ENCODE peak calls at places on chromosomes 11 and 22, in ten cellular contexts. D is GM06990, V is colonic mucosa, M is choroid plexus epithelial cell, E is bronchial epithelial cell, Y is cardiac muscle cell, H is lower leg skin, C is ascending aorta, N is HepG2, P is OCI-LY7. B is an unnamed sample.

GRCh38 chr22:27930246-27931060 is 11.4 kb upstream of the PITPNB start:
- DNase-seq in V (no peak), E (peak), M (no peak), C (no peak), N (no peak), D (no peak), P (no peak), Y (no peak), H (no peak), B (no peak)

GRCh38 chr11:29978549-29978948 is 38.3 kb downstream of the KCNA4 start:
- DNase-seq in D (no peak), C (no peak), V (no peak), E (no peak), M (no peak), N (no peak), P (no peak), Y (no peak), H (no peak), B (no peak)

GRCh38 chr11:93290061-93290460 is 40.5 kb upstream of the DEUP1 start:
- DNase-seq in N (no peak), M (no peak), V (no peak), D (no peak), P (no peak), E (no peak), C (no peak), H (no peak), Y (no peak), B (no peak)

GRCh38 chr11:62446091-62446490 is 27.3 kb downstream of the SCGB1A1 start:
- DNase-seq in H (peak), M (no peak), E (no peak), N (no peak), C (peak), Y (no peak), D (no peak), V (peak), P (no peak), B (no peak)

GRCh38 chr11:110034816-110035215 is 58.4 kb upstream of the ZC3H12C start:
- DNase-seq in N (no peak), M (no peak), D (no peak), P (no peak), C (no peak), V (no peak), E (no peak), H (no peak), Y (no peak), B (no peak)

GRCh38 chr11:10699072-10699471 is 5.5 kb upstream of the IRAG1 start:
- DNase-seq in Y (no peak), D (no peak), N (no peak), P (no peak), V (no peak), C (no peak), E (no peak), H (no peak), M (no peak), B (no peak)

GRCh38 chr11:71366076-71366475 is 82.1 kb downstream of the DHCR7 start:
- DNase-seq in E (no peak), N (no peak), D (no peak), C (no peak), V (no peak), P (no peak), Y (no peak), M (no peak), H (no peak), B (no peak)

GRCh38 chr11:66877585-66877984 is 20.7 kb downstream of the LRFN4 start:
- DNase-seq in Y (no peak), P (no peak), V (no peak), C (no peak), D (no peak), H (no peak), N (no peak), M (peak), E (peak), B (no peak)

GRCh38 chr22:43411040-43411919 is 534 bp upstream of the MPPED1 start:
- DNase-seq in N (no peak), C (no peak), V (no peak), H (no peak), Y (no peak), E (no peak), M (no peak), P (no peak), D (no peak), B (no peak)

GRCh38 chr11:47161134-47161854 is 15.4 kb downstream of the ARFGAP2 start:
- DNase-seq in V (peak), C (no peak), D (peak), P (peak), Y (peak), N (peak), M (peak), H (no peak), E (peak), B (no peak)

GRCh38 chr11:64660706-64661105 is 62.3 kb downstream of the NRXN2 start:
- DNase-seq in V (no peak), P (no peak), N (no peak), M (no peak), E (no peak), Y (no peak), D (no peak), H (peak), C (peak), B (no peak)

GRCh38 chr11:64661622-64662021 is 61.4 kb downstream of the NRXN2 start:
- DNase-seq in P (no peak), H (no peak), C (peak), Y (no peak), V (no peak), N (no peak), M (no peak), E (no peak), D (no peak), B (no peak)

GRCh38 chr11:64660205-64660604 is 62.8 kb downstream of the NRXN2 start:
- DNase-seq in D (no peak), E (no peak), Y (no peak), C (peak), N (no peak), M (no peak), P (no peak), V (no peak), H (no peak), B (no peak)

GRCh38 chr11:64661146-64661545 is 61.9 kb downstream of the NRXN2 start:
- DNase-seq in C (peak), V (no peak), N (no peak), D (no peak), Y (no peak), E (no peak), P (no peak), M (no peak), H (no peak), B (no peak)

GRCh38 chr11:64659417-64660144 is 63.4 kb downstream of the NRXN2 start:
- DNase-seq in M (peak), P (no peak), D (no peak), H (no peak), E (peak), N (peak), C (peak), V (no peak), Y (no peak), B (no peak)
- TF ChIP-seq CTCF in M (no peak), P (no peak), D (no peak), H (no peak), E (peak), N (no peak), C (no peak), V (no peak), Y (no peak), B (no peak)

GRCh38 chr11:64870176-64870892 is 8.1 kb downstream of the EHD1 start:
- DNase-seq in P (no peak), D (no peak), Y (peak), V (no peak), E (peak), C (peak), N (peak), H (no peak), M (peak), B (no peak)
- H3K4me3 ChIP-seq in P (peak), D (peak), Y (no peak), V (no peak), E (no peak), C (peak), N (peak), H (no peak), M (no peak), B (peak)

GRCh38 chr11:35715649-35716048 is 53.1 kb downstream of the TRIM44 start:
- DNase-seq in V (no peak), Y (no peak), H (no peak), P (no peak), D (no peak), M (no peak), E (no peak), N (no peak), C (no peak), B (peak)

GRCh38 chr11:35717520-35717919 is 54.9 kb downstream of the TRIM44 start:
- DNase-seq in Y (no peak), V (no peak), E (no peak), H (no peak), P (no peak), D (no peak), N (no peak), C (no peak), M (no peak), B (no peak)

GRCh38 chr11:35714882-35715612 is 52.5 kb downstream of the TRIM44 start:
- DNase-seq in C (no peak), V (no peak), Y (no peak), M (peak), D (peak), H (no peak), P (no peak), N (no peak), E (peak), B (peak)

GRCh38 chr11:35712533-35712932 is 50.0 kb downstream of the TRIM44 start:
- DNase-seq in E (no peak), P (no peak), D (no peak), C (no peak), N (no peak), Y (no peak), V (no peak), M (no peak), H (no peak), B (no peak)

GRCh38 chr11:35717043-35717442 is 54.5 kb downstream of the TRIM44 start:
- DNase-seq in N (no peak), D (no peak), C (no peak), H (no peak), V (no peak), P (no peak), M (peak), Y (peak), E (peak), B (no peak)
- TF ChIP-seq CTCF in N (no peak), D (peak), C (no peak), H (no peak), V (no peak), P (peak), M (peak), Y (peak), E (no peak), B (peak)

GRCh38 chr22:17085277-17086091 is 684 bp downstream of the IL17RA start:
- DNase-seq in V (peak), N (no peak), E (no peak), M (peak), C (peak), Y (no peak), H (peak), P (no peak), D (peak), B (no peak)
- H3K4me3 ChIP-seq in V (peak), N (peak), E (peak), M (peak), C (peak), Y (peak), H (peak), P (peak), D (peak), B (peak)

DNA sequence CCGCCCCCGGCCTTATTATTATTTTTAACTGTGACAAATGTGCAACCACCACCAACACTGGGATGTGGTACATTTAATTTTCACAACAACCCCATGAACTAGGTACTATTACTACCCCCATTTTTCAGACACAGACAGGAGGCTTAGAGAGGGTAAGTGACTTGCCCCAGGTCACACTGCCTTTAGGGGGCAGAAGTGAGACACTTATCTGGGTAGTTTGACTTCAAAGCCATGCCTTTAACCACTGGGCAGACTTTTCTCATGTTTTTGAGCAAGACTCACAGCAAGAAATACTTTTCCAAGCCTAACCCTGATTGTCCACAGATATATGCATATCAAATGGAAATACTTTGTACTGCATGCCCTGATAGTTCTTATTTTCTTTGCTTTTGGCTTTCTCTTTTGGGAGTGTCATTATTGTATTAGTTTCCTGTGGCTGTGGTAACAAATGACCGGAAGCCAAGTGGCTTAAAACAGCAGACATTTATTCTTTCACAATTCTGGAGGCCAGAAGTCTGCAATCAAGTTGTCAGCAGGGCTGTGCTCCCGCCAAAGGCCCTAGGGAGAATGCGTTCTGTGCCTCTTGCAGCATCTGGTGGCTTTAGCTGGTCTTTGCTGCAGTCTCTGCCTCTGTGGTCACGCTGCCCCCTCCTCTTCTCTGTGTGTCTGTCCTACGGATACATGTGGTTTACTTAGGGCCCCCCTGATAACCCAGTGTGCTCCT is 110.8 kb downstream of the GRIK4 start:
- DNase-seq in Y (no peak), E (peak), M (no peak), N (no peak), H (no peak), V (no peak), P (peak), D (no peak), C (no peak), B (no peak)
- TF ChIP-seq CTCF in Y (peak), E (peak), M (peak), N (peak), H (no peak), V (no peak), P (peak), D (peak), C (no peak), B (peak)

GRCh38 chr22:30385913-30386312 is 1.3 kb downstream of the RNF215 start:
- DNase-seq in M (no peak), E (no peak), C (no peak), V (no peak), P (no peak), D (no peak), H (no peak), Y (no peak), N (no peak), B (no peak)
- H3K4me3 ChIP-seq in M (peak), E (no peak), C (no peak), V (no peak), P (no peak), D (no peak), H (no peak), Y (no peak), N (no peak), B (no peak)

GRCh38 chr11:59206635-59207034 is 6.1 kb downstream of the MPEG1 start:
- DNase-seq in N (peak), C (no peak), M (peak), Y (peak), V (peak), P (peak), H (no peak), E (peak), D (no peak), B (no peak)

GRCh38 chr11:59205664-59206063 is 7.1 kb downstream of the MPEG1 start:
- DNase-seq in C (no peak), E (no peak), N (no peak), P (no peak), H (no peak), V (no peak), Y (no peak), D (no peak), M (no peak), B (no peak)

GRCh38 chr11:59204736-59205135 is 8.0 kb downstream of the MPEG1 start:
- DNase-seq in N (no peak), C (no peak), D (no peak), H (no peak), V (no peak), P (no peak), M (no peak), Y (no peak), E (no peak), B (no peak)

GRCh38 chr11:59208956-59209355 is 3.8 kb downstream of the MPEG1 start:
- DNase-seq in M (peak), E (peak), N (no peak), D (no peak), Y (no peak), H (no peak), P (no peak), V (no peak), C (no peak), B (no peak)

DNA sequence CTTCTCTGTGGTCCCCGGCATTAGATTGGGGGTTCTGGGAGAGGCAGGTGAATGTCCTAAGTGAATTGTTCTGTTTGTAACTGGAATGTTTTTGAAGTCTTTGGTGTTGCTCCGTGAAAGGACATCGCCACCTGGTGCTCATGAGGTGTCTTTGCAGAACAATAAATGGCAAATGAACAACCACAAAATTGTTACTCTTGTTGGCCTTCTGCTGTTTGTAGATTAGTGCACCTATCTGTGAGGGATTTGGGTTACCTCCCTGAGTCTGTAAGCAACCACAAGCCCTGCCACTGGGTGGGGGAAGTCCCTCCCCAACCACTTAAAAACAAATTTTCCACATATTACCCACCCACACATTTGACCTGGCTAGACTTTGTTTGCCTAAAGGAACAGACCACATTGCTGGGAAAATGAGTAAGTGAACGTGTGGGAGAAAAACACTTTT is 4.7 kb downstream of the MPEG1 start:
- DNase-seq in P (peak), Y (peak), H (no peak), N (peak), C (no peak), M (peak), E (peak), V (no peak), D (peak), B (peak)
- TF ChIP-seq CTCF in P (peak), Y (peak), H (no peak), N (peak), C (peak), M (peak), E (peak), V (peak), D (peak), B (peak)

DNA sequence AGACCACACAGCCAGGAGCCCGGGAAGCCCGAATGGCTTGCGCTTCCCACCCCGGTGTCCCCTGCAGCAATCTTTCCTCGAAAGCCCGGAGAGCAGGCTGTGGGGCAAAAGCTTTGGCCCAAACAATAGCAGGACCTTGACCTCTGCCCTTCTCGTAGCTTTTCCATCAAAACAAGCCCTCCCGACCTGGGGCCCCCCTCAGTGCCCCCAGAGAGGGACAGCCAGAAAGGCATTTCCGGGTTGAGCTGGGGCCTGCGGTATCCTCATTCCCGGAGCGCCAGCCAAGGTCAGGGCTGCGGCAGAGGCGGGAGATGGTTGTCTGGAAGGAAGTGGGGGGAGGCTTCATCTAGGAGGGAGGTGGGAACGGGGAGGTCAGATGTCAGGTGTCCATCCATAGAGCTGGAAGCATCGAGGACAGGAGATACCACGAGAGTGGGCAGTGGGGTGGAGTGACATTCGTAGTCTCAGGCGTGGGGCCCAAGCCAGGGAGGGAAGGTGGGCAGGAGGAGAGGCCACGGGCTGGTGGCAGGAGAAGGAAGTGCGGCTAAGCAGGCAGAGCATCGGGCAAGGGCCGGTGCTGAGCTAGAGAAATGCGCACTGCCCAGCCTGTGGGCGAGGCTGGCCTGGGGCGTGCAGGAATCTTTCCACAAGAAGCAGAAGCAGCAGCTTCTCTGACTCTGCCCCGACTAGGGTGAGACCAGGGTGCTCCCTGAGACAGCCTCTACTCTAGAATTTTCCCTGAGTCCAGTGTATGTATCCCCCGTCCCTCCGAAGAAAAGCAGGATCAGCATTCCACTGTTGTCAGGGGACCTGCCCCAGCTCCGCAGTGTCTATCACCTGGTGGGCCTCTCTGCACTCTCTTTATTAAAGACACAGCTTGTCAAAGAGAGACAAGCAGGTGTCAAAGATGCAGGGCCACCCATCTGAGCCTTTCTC is 14.3 kb downstream of the PDGFB start:
- DNase-seq in V (no peak), D (no peak), M (no peak), C (no peak), P (no peak), H (no peak), Y (no peak), N (peak), E (no peak), B (no peak)
- H3K4me3 ChIP-seq in V (no peak), D (no peak), M (no peak), C (no peak), P (no peak), H (no peak), Y (no peak), N (peak), E (no peak), B (no peak)

B was measured in GM12864.